ENCODE peak calls at places on chromosomes 6 and 20, in four cellular contexts. P, V, A and S are unnamed samples.

GRCh38 chr20:43971233-43971632 is 56.6 kb downstream of the TOX2 start:
- DNase-seq in P (no peak), V (no peak), A (no peak), S (no peak)

GRCh38 chr6:132887204-132887603 is 72.8 kb downstream of the RPS12 start:
- DNase-seq in P (peak; percentile 41), V (no peak), A (peak; percentile 13), S (no peak)

GRCh38 chr20:38706482-38706881 is 17.8 kb upstream of the SLC32A1 start:
- DNase-seq in P (no peak), V (no peak), A (no peak), S (no peak)

GRCh38 chr20:43409041-43409913 is 48.4 kb upstream of the SRSF6 start:
- DNase-seq in P (peak; percentile 24), V (no peak), A (peak; percentile 59), S (no peak)

GRCh38 chr6:170438402-170438753 is 114.7 kb downstream of the PSMB1 start:
- DNase-seq in P (peak; percentile 100), V (peak; percentile 99), A (peak; percentile 99), S (peak; percentile 99)

GRCh38 chr6:134619789-134620188 is 301.9 kb upstream of the SGK1 start:
- DNase-seq in P (peak; percentile 96), V (peak; percentile 86), A (peak; percentile 87), S (peak; percentile 89)

GRCh38 chr6:16844183-16844582 is 82.9 kb upstream of the ATXN1 start:
- DNase-seq in P (no peak), V (no peak), A (peak; percentile 59), S (no peak)

GRCh38 chr6:6461138-6461537 is 127.4 kb upstream of the LY86 start:
- DNase-seq in P (peak; percentile 15), V (no peak), A (no peak), S (no peak)

GRCh38 chr20:43530321-43531090 is 23.0 kb downstream of the L3MBTL1 start:
- DNase-seq in P (no peak), V (no peak), A (no peak), S (peak; percentile 77)

GRCh38 chr6:9250852-9251251 is 815.5 kb upstream of the SLC35B3 start:
- DNase-seq in P (peak; percentile 61), V (peak; percentile 54), A (peak; percentile 42), S (no peak)

GRCh38 chr6:128118401-128118800 is 217.5 kb upstream of the THEMIS start:
- DNase-seq in P (no peak), V (peak; percentile 86), A (peak; percentile 74), S (peak; percentile 34)

GRCh38 chr20:61650912-61651733 is 399.1 kb downstream of the CDH4 start:
- DNase-seq in P (no peak), V (no peak), A (no peak), S (no peak)

GRCh38 chr6:122530440-122531046 is 58.9 kb upstream of the SERINC1 start:
- DNase-seq in P (peak; percentile 62), V (peak; percentile 34), A (peak; percentile 74), S (peak; percentile 34)

GRCh38 chr20:51639206-51639832 is 96.8 kb upstream of the NFATC2 start:
- DNase-seq in P (peak; percentile 37), V (peak; percentile 20), A (peak; percentile 75), S (no peak)

GRCh38 chr20:33443006-33443511 is 504 bp downstream of the SNTA1 start:
- DNase-seq in P (no peak), V (no peak), A (no peak), S (no peak)

GRCh38 chr6:107800564-107801164 is 23.4 kb downstream of the SCML4 start:
- DNase-seq in P (peak; percentile 27), V (no peak), A (peak; percentile 11), S (peak; percentile 81)
- TF ChIP-seq CTCF in P (peak; percentile 85), V (peak; percentile 4), A (peak; percentile 10), S (peak; percentile 45)

GRCh38 chr6:3393796-3394195 is 63.1 kb downstream of the SLC22A23 start:
- DNase-seq in P (no peak), V (no peak), A (no peak), S (no peak)
- H3K27ac ChIP-seq in P (no peak overlapping the region), V (no peak overlapping the region), A (no peak overlapping the region), S (no peak overlapping the region)

GRCh38 chr6:2021713-2022125 is 223.7 kb downstream of the GMDS start:
- DNase-seq in P (peak; percentile 88), V (peak; percentile 75), A (peak; percentile 92), S (peak; percentile 57)
- H3K4me2 ChIP-seq in P (peak overlapping the region; percentile 38), V (no peak overlapping the region), A (peak overlapping the region; percentile 46), S (no peak overlapping the region)

GRCh38 chr6:80132942-80133517 is 26.6 kb downstream of the BCKDHB start:
- DNase-seq in P (peak; percentile 41), V (peak; percentile 50), A (peak; percentile 79), S (no peak)
- TF ChIP-seq CTCF in P (peak; percentile 64), V (peak; percentile 46), A (peak; percentile 61), S (peak; percentile 63)